ENCODE peak calls at places on chromosomes 11 and 22, in eight cellular contexts. One of them, this sample, is unnamed.

GRCh38 chr11:128902515-128903066 is 11.4 kb downstream of the KCNJ5 start:
- DNase-seq in iris pigment epithelial cell: peak
- DNase-seq in amniotic stem cell: peak
- DNase-seq in activated CD4-positive, alpha-beta T cell treated with anti-CD3 and anti-CD28 coated beads for 24 hours: no peak
- DNase-seq in lung microvascular endothelial cell: no peak
- DNase-seq in hypothalamus: no peak
- DNase-seq in T follicular helper cell: no peak
- DNase-seq in NCI-H1092 treated with DMSO at 0.1 percent for 48 hours: no peak
- DNase-seq in this sample: no peak

GRCh38 chr11:103532133-103532788 is 423.0 kb downstream of the DYNC2H1 start:
- DNase-seq in iris pigment epithelial cell: peak
- DNase-seq in amniotic stem cell: peak
- DNase-seq in activated CD4-positive, alpha-beta T cell treated with anti-CD3 and anti-CD28 coated beads for 24 hours: no peak
- DNase-seq in lung microvascular endothelial cell: peak
- DNase-seq in hypothalamus: no peak
- DNase-seq in T follicular helper cell: no peak
- DNase-seq in NCI-H1092 treated with DMSO at 0.1 percent for 48 hours: no peak
- DNase-seq in this sample: no peak

GRCh38 chr11:11975201-11976092 is 33.0 kb downstream of the DKK3 start:
- DNase-seq in iris pigment epithelial cell: no peak
- DNase-seq in amniotic stem cell: no peak
- DNase-seq in activated CD4-positive, alpha-beta T cell treated with anti-CD3 and anti-CD28 coated beads for 24 hours: no peak
- DNase-seq in lung microvascular endothelial cell: no peak
- DNase-seq in hypothalamus: no peak
- DNase-seq in T follicular helper cell: no peak
- DNase-seq in NCI-H1092 treated with DMSO at 0.1 percent for 48 hours: peak
- DNase-seq in this sample: no peak

GRCh38 chr22:24333301-24333700 is 62.7 kb downstream of the SPECC1L start:
- DNase-seq in iris pigment epithelial cell: peak
- DNase-seq in amniotic stem cell: peak
- DNase-seq in activated CD4-positive, alpha-beta T cell treated with anti-CD3 and anti-CD28 coated beads for 24 hours: no peak
- DNase-seq in lung microvascular endothelial cell: peak
- DNase-seq in hypothalamus: no peak
- DNase-seq in T follicular helper cell: no peak
- DNase-seq in NCI-H1092 treated with DMSO at 0.1 percent for 48 hours: no peak
- DNase-seq in this sample: no peak

GRCh38 chr11:69357458-69358397 is 63.8 kb downstream of the MYEOV start:
- DNase-seq in iris pigment epithelial cell: no peak
- DNase-seq in amniotic stem cell: no peak
- DNase-seq in activated CD4-positive, alpha-beta T cell treated with anti-CD3 and anti-CD28 coated beads for 24 hours: no peak
- DNase-seq in lung microvascular endothelial cell: no peak
- DNase-seq in hypothalamus: no peak
- DNase-seq in T follicular helper cell: no peak
- DNase-seq in NCI-H1092 treated with DMSO at 0.1 percent for 48 hours: no peak
- DNase-seq in this sample: no peak

GRCh38 chr22:39724390-39724789 is 153.8 kb downstream of the CACNA1I start:
- DNase-seq in iris pigment epithelial cell: no peak
- DNase-seq in amniotic stem cell: no peak
- DNase-seq in activated CD4-positive, alpha-beta T cell treated with anti-CD3 and anti-CD28 coated beads for 24 hours: no peak
- DNase-seq in lung microvascular endothelial cell: no peak
- DNase-seq in hypothalamus: no peak
- DNase-seq in T follicular helper cell: no peak
- DNase-seq in NCI-H1092 treated with DMSO at 0.1 percent for 48 hours: no peak
- DNase-seq in this sample: no peak

GRCh38 chr11:19079643-19080440 is 19.3 kb upstream of the MRGPRX2 start:
- DNase-seq in iris pigment epithelial cell: peak
- DNase-seq in amniotic stem cell: peak
- DNase-seq in activated CD4-positive, alpha-beta T cell treated with anti-CD3 and anti-CD28 coated beads for 24 hours: no peak
- DNase-seq in lung microvascular endothelial cell: peak
- DNase-seq in hypothalamus: no peak
- DNase-seq in T follicular helper cell: no peak
- DNase-seq in NCI-H1092 treated with DMSO at 0.1 percent for 48 hours: no peak
- DNase-seq in this sample: no peak

GRCh38 chr11:62856333-62856910 is 17.0 kb upstream of the WDR74 start:
- DNase-seq in iris pigment epithelial cell: no peak
- DNase-seq in amniotic stem cell: no peak
- DNase-seq in activated CD4-positive, alpha-beta T cell treated with anti-CD3 and anti-CD28 coated beads for 24 hours: no peak
- DNase-seq in lung microvascular endothelial cell: no peak
- DNase-seq in hypothalamus: no peak
- DNase-seq in T follicular helper cell: no peak
- DNase-seq in NCI-H1092 treated with DMSO at 0.1 percent for 48 hours: peak
- DNase-seq in this sample: no peak

GRCh38 chr11:92969293-92969633 is 188 bp upstream of the MTNR1B start:
- DNase-seq in iris pigment epithelial cell: no peak
- DNase-seq in amniotic stem cell: no peak
- DNase-seq in activated CD4-positive, alpha-beta T cell treated with anti-CD3 and anti-CD28 coated beads for 24 hours: no peak
- DNase-seq in lung microvascular endothelial cell: no peak
- DNase-seq in hypothalamus: no peak
- DNase-seq in T follicular helper cell: no peak
- DNase-seq in NCI-H1092 treated with DMSO at 0.1 percent for 48 hours: peak
- DNase-seq in this sample: no peak

GRCh38 chr11:75891947-75892739 is 77.1 kb downstream of the UVRAG start:
- DNase-seq in iris pigment epithelial cell: no peak
- DNase-seq in amniotic stem cell: no peak
- DNase-seq in activated CD4-positive, alpha-beta T cell treated with anti-CD3 and anti-CD28 coated beads for 24 hours: no peak
- DNase-seq in lung microvascular endothelial cell: no peak
- DNase-seq in hypothalamus: no peak
- DNase-seq in T follicular helper cell: no peak
- DNase-seq in NCI-H1092 treated with DMSO at 0.1 percent for 48 hours: no peak
- DNase-seq in this sample: no peak

GRCh38 chr11:120235024-120235628 is 4.8 kb upstream of the POU2F3 start:
- DNase-seq in iris pigment epithelial cell: peak
- DNase-seq in amniotic stem cell: no peak
- DNase-seq in activated CD4-positive, alpha-beta T cell treated with anti-CD3 and anti-CD28 coated beads for 24 hours: peak
- DNase-seq in lung microvascular endothelial cell: peak
- DNase-seq in hypothalamus: no peak
- DNase-seq in T follicular helper cell: peak
- DNase-seq in NCI-H1092 treated with DMSO at 0.1 percent for 48 hours: peak
- DNase-seq in this sample: no peak

GRCh38 chr11:103779054-103779453 is 257.4 kb upstream of the DDI1 start:
- DNase-seq in iris pigment epithelial cell: peak
- DNase-seq in amniotic stem cell: no peak
- DNase-seq in activated CD4-positive, alpha-beta T cell treated with anti-CD3 and anti-CD28 coated beads for 24 hours: no peak
- DNase-seq in lung microvascular endothelial cell: no peak
- DNase-seq in hypothalamus: no peak
- DNase-seq in T follicular helper cell: no peak
- DNase-seq in NCI-H1092 treated with DMSO at 0.1 percent for 48 hours: no peak
- DNase-seq in this sample: no peak

GRCh38 chr11:45285931-45286632 is at the start of gene SYT13:
- DNase-seq in iris pigment epithelial cell: no peak
- DNase-seq in amniotic stem cell: no peak
- DNase-seq in activated CD4-positive, alpha-beta T cell treated with anti-CD3 and anti-CD28 coated beads for 24 hours: no peak
- DNase-seq in lung microvascular endothelial cell: no peak
- DNase-seq in hypothalamus: no peak
- DNase-seq in T follicular helper cell: no peak
- DNase-seq in NCI-H1092 treated with DMSO at 0.1 percent for 48 hours: peak
- DNase-seq in this sample: no peak

GRCh38 chr11:44269369-44270351 is 40.3 kb downstream of the ALX4 start:
- DNase-seq in iris pigment epithelial cell: peak
- DNase-seq in amniotic stem cell: no peak
- DNase-seq in activated CD4-positive, alpha-beta T cell treated with anti-CD3 and anti-CD28 coated beads for 24 hours: no peak
- DNase-seq in lung microvascular endothelial cell: peak
- DNase-seq in hypothalamus: no peak
- DNase-seq in T follicular helper cell: no peak
- DNase-seq in NCI-H1092 treated with DMSO at 0.1 percent for 48 hours: no peak
- DNase-seq in this sample: no peak

GRCh38 chr11:93216511-93217121 is 18.8 kb upstream of the SLC36A4 start:
- DNase-seq in iris pigment epithelial cell: no peak
- DNase-seq in amniotic stem cell: no peak
- DNase-seq in activated CD4-positive, alpha-beta T cell treated with anti-CD3 and anti-CD28 coated beads for 24 hours: no peak
- DNase-seq in lung microvascular endothelial cell: no peak
- DNase-seq in hypothalamus: no peak
- DNase-seq in T follicular helper cell: no peak
- DNase-seq in NCI-H1092 treated with DMSO at 0.1 percent for 48 hours: peak
- DNase-seq in this sample: no peak

GRCh38 chr11:121520243-121521144 is 67.7 kb upstream of the SORL1-AS1 start:
- DNase-seq in iris pigment epithelial cell: peak
- DNase-seq in amniotic stem cell: peak
- DNase-seq in activated CD4-positive, alpha-beta T cell treated with anti-CD3 and anti-CD28 coated beads for 24 hours: no peak
- DNase-seq in lung microvascular endothelial cell: peak
- DNase-seq in hypothalamus: no peak
- DNase-seq in T follicular helper cell: no peak
- DNase-seq in NCI-H1092 treated with DMSO at 0.1 percent for 48 hours: no peak
- DNase-seq in this sample: no peak

GRCh38 chr22:38830845-38831108 is 13.1 kb downstream of the NPTXR start:
- DNase-seq in iris pigment epithelial cell: no peak
- DNase-seq in amniotic stem cell: no peak
- DNase-seq in activated CD4-positive, alpha-beta T cell treated with anti-CD3 and anti-CD28 coated beads for 24 hours: no peak
- DNase-seq in lung microvascular endothelial cell: no peak
- DNase-seq in hypothalamus: no peak
- DNase-seq in T follicular helper cell: no peak
- DNase-seq in NCI-H1092 treated with DMSO at 0.1 percent for 48 hours: no peak
- DNase-seq in this sample: no peak

GRCh38 chr22:17085277-17086091 is 684 bp downstream of the IL17RA start:
- DNase-seq in iris pigment epithelial cell: peak
- DNase-seq in amniotic stem cell: no peak
- DNase-seq in activated CD4-positive, alpha-beta T cell treated with anti-CD3 and anti-CD28 coated beads for 24 hours: no peak
- DNase-seq in lung microvascular endothelial cell: peak
- DNase-seq in hypothalamus: no peak
- DNase-seq in T follicular helper cell: no peak
- DNase-seq in NCI-H1092 treated with DMSO at 0.1 percent for 48 hours: no peak
- DNase-seq in this sample: no peak

GRCh38 chr22:49567894-49568750 is 259.6 kb downstream of the BRD1 start:
- DNase-seq in iris pigment epithelial cell: no peak
- DNase-seq in amniotic stem cell: no peak
- DNase-seq in activated CD4-positive, alpha-beta T cell treated with anti-CD3 and anti-CD28 coated beads for 24 hours: no peak
- DNase-seq in lung microvascular endothelial cell: no peak
- DNase-seq in hypothalamus: no peak
- DNase-seq in T follicular helper cell: no peak
- DNase-seq in NCI-H1092 treated with DMSO at 0.1 percent for 48 hours: no peak
- DNase-seq in this sample: no peak